ENCODE peak calls at places on chromosomes 11 and 22, in five cellular contexts. One of them, this sample, is unnamed.

GRCh38 chr22:46638601-46639431 is 18.6 kb downstream of the GRAMD4 start:
- DNase-seq in central memory CD4-positive, alpha-beta T cell: no peak
- DNase-seq in CD4-positive, alpha-beta T cell: no peak
- DNase-seq in Right ventricle myocardium superior: no peak
- DNase-seq in 8988T: no peak
- DNase-seq in this sample: peak; percentile 64

GRCh38 chr11:66492161-66492865 is 12.1 kb downstream of the DPP3 start:
- DNase-seq in Right ventricle myocardium superior: no peak
- DNase-seq in CD4-positive, alpha-beta T cell: no peak
- DNase-seq in central memory CD4-positive, alpha-beta T cell: no peak
- DNase-seq in 8988T: no peak
- DNase-seq in this sample: no peak

GRCh38 chr22:26429458-26430238 is 588 bp downstream of the ASPHD2 start:
- DNase-seq in CD4-positive, alpha-beta T cell: no peak
- DNase-seq in central memory CD4-positive, alpha-beta T cell: no peak
- DNase-seq in 8988T: no peak
- DNase-seq in Right ventricle myocardium superior: no peak
- DNase-seq in this sample: no peak

GRCh38 chr22:24843048-24843447 is 37.0 kb downstream of the SGSM1 start:
- DNase-seq in CD4-positive, alpha-beta T cell: no peak
- DNase-seq in central memory CD4-positive, alpha-beta T cell: no peak
- DNase-seq in Right ventricle myocardium superior: no peak
- DNase-seq in 8988T: no peak
- DNase-seq in this sample: no peak

GRCh38 chr22:41383085-41383484 is 1.3 kb downstream of the TEF start:
- DNase-seq in Right ventricle myocardium superior: no peak
- DNase-seq in 8988T: no peak
- DNase-seq in central memory CD4-positive, alpha-beta T cell: no peak
- DNase-seq in CD4-positive, alpha-beta T cell: no peak
- DNase-seq in this sample: no peak

GRCh38 chr11:46655631-46656030 is 38.3 kb downstream of the ATG13 start:
- DNase-seq in central memory CD4-positive, alpha-beta T cell: no peak
- DNase-seq in 8988T: no peak
- DNase-seq in CD4-positive, alpha-beta T cell: no peak
- DNase-seq in Right ventricle myocardium superior: no peak
- DNase-seq in this sample: no peak

GRCh38 chr22:49326558-49326957 is 501.1 kb downstream of the BRD1 start:
- DNase-seq in 8988T: no peak
- DNase-seq in Right ventricle myocardium superior: no peak
- DNase-seq in central memory CD4-positive, alpha-beta T cell: no peak
- DNase-seq in CD4-positive, alpha-beta T cell: no peak
- DNase-seq in this sample: no peak

GRCh38 chr22:50161508-50162390 is 8.8 kb upstream of the PANX2 start:
- DNase-seq in central memory CD4-positive, alpha-beta T cell: no peak
- DNase-seq in CD4-positive, alpha-beta T cell: no peak
- DNase-seq in Right ventricle myocardium superior: peak; percentile 16
- DNase-seq in 8988T: no peak
- DNase-seq in this sample: peak; percentile 39

GRCh38 chr11:11534981-11535380 is 86.8 kb downstream of the GALNT18 start:
- DNase-seq in central memory CD4-positive, alpha-beta T cell: no peak
- DNase-seq in Right ventricle myocardium superior: no peak
- DNase-seq in 8988T: no peak
- DNase-seq in CD4-positive, alpha-beta T cell: no peak
- DNase-seq in this sample: peak; percentile 80

GRCh38 chr11:101996106-101996505 is 51.1 kb upstream of the CFAP300 start:
- DNase-seq in Right ventricle myocardium superior: no peak
- DNase-seq in central memory CD4-positive, alpha-beta T cell: no peak
- DNase-seq in CD4-positive, alpha-beta T cell: no peak
- DNase-seq in 8988T: no peak
- DNase-seq in this sample: no peak

GRCh38 chr11:11491589-11491988 is 130.2 kb downstream of the GALNT18 start:
- DNase-seq in CD4-positive, alpha-beta T cell: no peak
- DNase-seq in 8988T: no peak
- DNase-seq in Right ventricle myocardium superior: peak; percentile 61
- DNase-seq in central memory CD4-positive, alpha-beta T cell: no peak
- DNase-seq in this sample: no peak

GRCh38 chr11:65502852-65503603 is 4.2 kb downstream of the MALAT1 start:
- DNase-seq in central memory CD4-positive, alpha-beta T cell: peak; percentile 7
- DNase-seq in CD4-positive, alpha-beta T cell: no peak
- DNase-seq in 8988T: no peak
- DNase-seq in Right ventricle myocardium superior: no peak
- DNase-seq in this sample: peak; percentile 4

GRCh38 chr11:28621648-28622215 is 513.5 kb downstream of the METTL15 start:
- DNase-seq in CD4-positive, alpha-beta T cell: no peak
- DNase-seq in 8988T: no peak
- DNase-seq in central memory CD4-positive, alpha-beta T cell: no peak
- DNase-seq in Right ventricle myocardium superior: peak; percentile 33
- DNase-seq in this sample: no peak

GRCh38 chr22:32502346-32502745 is 27.7 kb downstream of the FBXO7 start:
- DNase-seq in Right ventricle myocardium superior: no peak
- DNase-seq in 8988T: no peak
- DNase-seq in central memory CD4-positive, alpha-beta T cell: no peak
- DNase-seq in CD4-positive, alpha-beta T cell: no peak
- DNase-seq in this sample: no peak

GRCh38 chr11:12087075-12087775 is 23.2 kb upstream of the MICAL2 start:
- DNase-seq in 8988T: no peak
- DNase-seq in CD4-positive, alpha-beta T cell: no peak
- DNase-seq in Right ventricle myocardium superior: peak; percentile 50
- DNase-seq in central memory CD4-positive, alpha-beta T cell: peak; percentile 35
- DNase-seq in this sample: no peak

GRCh38 chr22:36341640-36342041 is 46.1 kb downstream of the MYH9 start:
- DNase-seq in 8988T: no peak
- DNase-seq in Right ventricle myocardium superior: no peak
- DNase-seq in central memory CD4-positive, alpha-beta T cell: no peak
- DNase-seq in CD4-positive, alpha-beta T cell: no peak
- DNase-seq in this sample: peak; percentile 25

GRCh38 chr22:20847318-20847822 is 11.2 kb downstream of the PI4KA start:
- DNase-seq in CD4-positive, alpha-beta T cell: no peak
- DNase-seq in 8988T: no peak
- DNase-seq in Right ventricle myocardium superior: no peak
- DNase-seq in central memory CD4-positive, alpha-beta T cell: no peak
- DNase-seq in this sample: no peak

GRCh38 chr11:17600316-17601205 is 53.5 kb downstream of the OTOG start:
- DNase-seq in central memory CD4-positive, alpha-beta T cell: no peak
- DNase-seq in CD4-positive, alpha-beta T cell: no peak
- DNase-seq in Right ventricle myocardium superior: no peak
- DNase-seq in 8988T: no peak
- DNase-seq in this sample: no peak

GRCh38 chr11:65575568-65576231 is at the start of gene EHBP1L1:
- DNase-seq in Right ventricle myocardium superior: peak; percentile 87
- DNase-seq in 8988T: peak; percentile 97
- DNase-seq in CD4-positive, alpha-beta T cell: peak; percentile 60
- DNase-seq in central memory CD4-positive, alpha-beta T cell: peak; percentile 80
- DNase-seq in this sample: peak; percentile 81

GRCh38 chr11:19800162-19800561 is 87.5 kb downstream of the NAV2 start:
- DNase-seq in CD4-positive, alpha-beta T cell: no peak
- DNase-seq in 8988T: no peak
- DNase-seq in central memory CD4-positive, alpha-beta T cell: no peak
- DNase-seq in Right ventricle myocardium superior: no peak
- DNase-seq in this sample: no peak

GRCh38 chr11:12914401-12914912 is 94.7 kb upstream of the RASSF10 start:
- DNase-seq in Right ventricle myocardium superior: peak; percentile 83
- DNase-seq in CD4-positive, alpha-beta T cell: no peak
- DNase-seq in 8988T: peak; percentile 64
- DNase-seq in central memory CD4-positive, alpha-beta T cell: no peak
- DNase-seq in this sample: peak; percentile 69